ENCODE peak calls at places on chromosomes 1 and 21, in five cellular contexts. C is stimulated activated CD8-positive, alpha-beta memory T cell treated with anti-CD3 and anti-CD28 coated beads, Interleukin-7, amount 100 ng/mL, for 1 hour; F is esophagus squamous epithelium; B is NCI-H2081; N is adrenal gland. I is an unnamed sample.

GRCh38 chr1:63327417-63328139 is 5.2 kb downstream of the FOXD3 start:
- DNase-seq in B (peak; percentile 49), C (no peak), N (peak; percentile 65), F (no peak), I (peak; percentile 74)

GRCh38 chr1:48217861-48218260 is 4.7 kb upstream of the SLC5A9 start:
- DNase-seq in C (no peak), F (no peak), B (no peak), N (no peak), I (no peak)

GRCh38 chr1:102783487-102783886 is 324.8 kb downstream of the COL11A1 start:
- DNase-seq in C (no peak), N (no peak), F (no peak), B (no peak), I (no peak)

GRCh38 chr1:228236744-228237143 is 28.9 kb downstream of the OBSCN start:
- DNase-seq in C (no peak), F (no peak), N (peak; percentile 73), B (peak; percentile 21), I (no peak)

GRCh38 chr1:26536081-26536480 is 6.5 kb downstream of the RPS6KA1 start:
- DNase-seq in C (no peak), N (no peak), B (no peak), F (no peak), I (no peak)

GRCh38 chr1:93722081-93723031 is 40.7 kb upstream of the BCAR3 start:
- DNase-seq in F (no peak), C (no peak), N (peak; percentile 78), B (peak; percentile 17), I (no peak)

GRCh38 chr1:151934048-151934493 is 24.8 kb upstream of the THEM4 start:
- DNase-seq in N (peak; percentile 60), B (peak; percentile 71), C (no peak), F (no peak), I (no peak)

GRCh38 chr21:39581414-39581813 is 31.3 kb upstream of the B3GALT5 start:
- DNase-seq in N (no peak), F (no peak), B (no peak), C (no peak), I (no peak)

GRCh38 chr1:161044908-161045748 is 649 bp downstream of the USF1 start:
- DNase-seq in B (peak; percentile 78), C (peak; percentile 31), N (peak; percentile 94), F (no peak), I (peak; percentile 76)

GRCh38 chr1:9900142-9901043 is 9.7 kb downstream of the CTNNBIP1 start:
- DNase-seq in B (no peak), F (peak; percentile 12), N (peak; percentile 78), C (no peak), I (peak; percentile 69)

GRCh38 chr1:70504176-70504820 is 93.2 kb downstream of the CTH start:
- DNase-seq in N (no peak), F (no peak), B (no peak), C (no peak), I (peak; percentile 26)

GRCh38 chr1:196148367-196148970 is 459.8 kb downstream of the KCNT2 start:
- DNase-seq in F (no peak), C (no peak), N (no peak), B (peak; percentile 52), I (no peak)

GRCh38 chr1:59638172-59638800 is 176.5 kb upstream of the HOOK1 start:
- DNase-seq in N (no peak), B (no peak), F (no peak), C (no peak), I (peak; percentile 5)

GRCh38 chr21:31117046-31117916 is 79.0 kb upstream of the KRTAP19-8 start:
- DNase-seq in F (no peak), B (no peak), C (no peak), N (no peak), I (no peak)

GRCh38 chr1:9842781-9843575 is 19.2 kb upstream of the CLSTN1 start:
- DNase-seq in F (no peak), C (no peak), N (no peak), B (peak; percentile 95), I (peak; percentile 70)

GRCh38 chr1:88877382-88877825 is 14.0 kb downstream of the GTF2B start:
- DNase-seq in B (no peak), N (no peak), C (no peak), F (no peak), I (no peak)

GRCh38 chr1:26848947-26849774 is 13.8 kb upstream of the SFN start:
- DNase-seq in C (no peak), N (peak; percentile 82), B (no peak), F (no peak), I (peak; percentile 96)

GRCh38 chr1:26703466-26703865 is 7.7 kb downstream of the ARID1A start:
- DNase-seq in N (no peak), C (no peak), F (no peak), B (no peak), I (no peak)

GRCh38 chr1:41358152-41358937 is 2.9 kb upstream of the FOXO6 start:
- DNase-seq in N (peak; percentile 55), C (no peak), B (no peak), F (no peak), I (peak; percentile 41)

GRCh38 chr21:35351434-35351833 is 302.3 kb upstream of the RUNX1 start:
- DNase-seq in B (no peak), C (no peak), N (no peak), F (no peak), I (no peak)

GRCh38 chr1:207962716-207963428 is 51.9 kb upstream of the CD34 start:
- DNase-seq in B (no peak), C (no peak), N (peak; percentile 80), F (no peak), I (peak; percentile 73)

I was measured in left colon.